ENCODE peak calls at places on chromosomes 6 and 20, in six cellular contexts. S, T, C, E, B and M are unnamed samples.
A peak's percentile ranks its signal among the peaks of the same experiment; 100 is the strongest.

GRCh38 chr6:82143041-82143481 is 104.5 kb downstream of the IBTK start:
- DNase-seq in S (no peak), E (no peak), T (no peak), B (no peak), C (no peak), M (no peak)

GRCh38 chr6:97177905-97178304 is 105.1 kb downstream of the MMS22L start:
- DNase-seq in T (no peak), B (no peak), C (no peak), S (no peak), E (no peak), M (no peak)

GRCh38 chr20:38870733-38871559 is 55.3 kb upstream of the FAM83D start:
- DNase-seq in C (peak; percentile 25), B (no peak), T (no peak), E (peak; percentile 50), S (no peak), M (no peak)

GRCh38 chr6:114862809-114863208 is 520.0 kb upstream of the HS3ST5 start:
- DNase-seq in S (no peak), C (no peak), B (no peak), E (no peak), T (no peak), M (no peak)

GRCh38 chr6:47056832-47057231 is 14.7 kb upstream of the ADGRF1 start:
- DNase-seq in S (no peak), C (no peak), B (no peak), T (no peak), E (no peak), M (no peak)

GRCh38 chr6:18263561-18264337 is 581 bp downstream of the DEK start:
- DNase-seq in E (no peak), T (peak; percentile 91), B (peak; percentile 86), S (peak; percentile 76), C (no peak), M (no peak)

GRCh38 chr6:39029156-39030011 is 19.2 kb upstream of the GLP1R start:
- DNase-seq in B (no peak), S (no peak), C (peak; percentile 24), E (no peak), T (no peak), M (no peak)

GRCh38 chr6:37517411-37517812 is 17.7 kb upstream of the CCDC167 start:
- DNase-seq in C (peak; percentile 73), B (no peak), E (peak; percentile 76), T (no peak), S (no peak), M (no peak)

GRCh38 chr6:47245745-47246371 is 63.8 kb downstream of the TNFRSF21 start:
- DNase-seq in B (no peak), S (no peak), T (no peak), E (no peak), C (no peak), M (no peak)

GRCh38 chr6:103617642-103618041 is 1242.1 kb downstream of the HACE1 start:
- DNase-seq in S (no peak), B (no peak), E (no peak), T (no peak), C (no peak), M (no peak)

GRCh38 chr20:50546729-50547314 is 36.6 kb downstream of the PTPN1 start:
- DNase-seq in T (no peak), C (no peak), S (no peak), E (no peak), B (no peak), M (no peak)

GRCh38 chr6:41200296-41200900 is 551 bp downstream of the TREML2 start:
- DNase-seq in S (peak; percentile 7), E (peak; percentile 18), T (no peak), C (peak; percentile 26), B (no peak), M (no peak)

GRCh38 chr20:25484224-25484846 is 76.9 kb downstream of the GINS1 start:
- DNase-seq in B (no peak), C (no peak), T (no peak), E (no peak), S (no peak), M (no peak)

GRCh38 chr6:151096255-151096612 is 143.5 kb upstream of the AKAP12 start:
- DNase-seq in S (no peak), E (no peak), B (no peak), T (no peak), C (no peak), M (no peak)

GRCh38 chr6:15322781-15323536 is 77.1 kb downstream of the JARID2 start:
- DNase-seq in T (no peak), E (no peak), S (no peak), C (no peak), B (no peak), M (peak; percentile 13)

GRCh38 chr6:104606361-104606760 is 253.4 kb downstream of the HACE1 start:
- DNase-seq in E (no peak), C (no peak), B (no peak), T (no peak), S (no peak), M (no peak)

GRCh38 chr6:63466242-63466733 is 106.0 kb upstream of the LOC128125822 start:
- DNase-seq in T (no peak), B (no peak), C (no peak), S (no peak), E (no peak), M (no peak)

GRCh38 chr20:62377615-62378085 is 9.3 kb upstream of the RPS21 start:
- DNase-seq in E (no peak), T (peak; percentile 89), S (peak; percentile 58), B (peak; percentile 88), C (no peak), M (no peak)
- H3K27ac ChIP-seq in E (no peak overlapping the region), T (no peak overlapping the region), S (no peak overlapping the region), B (peak overlapping the region; percentile 81), C (no peak overlapping the region), M (peak overlapping the region; percentile 49)

GRCh38 chr6:124560836-124561585 is 401.2 kb upstream of the RNF217 start:
- DNase-seq in C (no peak), S (no peak), T (no peak), B (no peak), E (no peak), M (no peak)
- H3K27ac ChIP-seq in C (no peak overlapping the region), S (no peak overlapping the region), T (no peak overlapping the region), B (no peak overlapping the region), E (no peak overlapping the region), M (no peak overlapping the region)

DNA sequence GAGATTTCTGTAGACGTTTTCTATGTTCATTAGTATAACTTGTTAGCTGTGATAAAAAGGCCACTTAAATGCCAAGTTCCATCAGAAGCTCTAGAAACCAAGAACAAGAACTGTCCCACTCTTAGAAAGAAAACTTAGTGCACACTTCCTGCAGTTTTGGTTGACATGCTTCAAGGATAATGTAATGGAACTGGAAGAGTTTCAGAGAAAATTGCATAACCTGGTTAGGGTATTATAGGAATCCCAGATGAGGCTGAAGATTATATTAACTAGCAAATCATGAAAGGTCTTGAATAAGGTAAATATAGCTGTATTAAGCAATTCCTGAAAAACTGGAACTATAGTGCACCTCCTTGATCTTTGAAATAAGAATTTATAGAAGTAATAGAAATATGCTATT is 1.8 kb upstream of the PHACTR2 start:
- DNase-seq in C (no peak), B (no peak), S (no peak), E (no peak), T (no peak), M (no peak)
- H3K27ac ChIP-seq in C (no peak overlapping the region), B (no peak overlapping the region), S (no peak overlapping the region), E (no peak overlapping the region), T (no peak overlapping the region), M (no peak overlapping the region)

DNA sequence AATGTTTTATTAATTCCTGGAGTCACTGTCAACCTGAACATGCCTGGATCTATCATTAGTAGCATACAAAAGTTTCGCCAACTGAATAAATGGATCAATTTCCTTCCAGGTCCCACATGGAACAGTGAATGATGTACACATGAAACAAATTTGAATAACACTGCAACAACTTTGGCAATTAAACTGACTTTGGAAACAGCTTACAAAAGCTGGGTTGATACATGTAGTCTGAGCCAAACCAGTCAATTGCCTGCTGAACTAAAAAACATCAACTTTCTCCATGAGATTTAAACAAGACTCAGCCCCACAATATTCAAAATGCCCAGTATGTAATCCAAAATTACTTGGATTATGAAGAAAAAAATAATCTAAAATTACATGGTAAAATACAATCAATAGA is 90.1 kb upstream of the HMGCLL1 start:
- DNase-seq in C (no peak), E (no peak), B (no peak), T (no peak), S (no peak), M (no peak)
- H3K27ac ChIP-seq in C (no peak overlapping the region), E (no peak overlapping the region), B (no peak overlapping the region), T (no peak overlapping the region), S (no peak overlapping the region), M (no peak overlapping the region)

GRCh38 chr6:109454483-109455160 is 950 bp downstream of the MICAL1 start:
- DNase-seq in E (peak; percentile 72), B (peak; percentile 77), S (peak; percentile 58), T (no peak), C (peak; percentile 63), M (no peak)
- H3K27ac ChIP-seq in E (peak overlapping the region; percentile 97), B (peak overlapping the region; percentile 74), S (peak overlapping the region; percentile 83), T (no peak overlapping the region), C (peak overlapping the region; percentile 91), M (peak overlapping the region; percentile 92)

DNA sequence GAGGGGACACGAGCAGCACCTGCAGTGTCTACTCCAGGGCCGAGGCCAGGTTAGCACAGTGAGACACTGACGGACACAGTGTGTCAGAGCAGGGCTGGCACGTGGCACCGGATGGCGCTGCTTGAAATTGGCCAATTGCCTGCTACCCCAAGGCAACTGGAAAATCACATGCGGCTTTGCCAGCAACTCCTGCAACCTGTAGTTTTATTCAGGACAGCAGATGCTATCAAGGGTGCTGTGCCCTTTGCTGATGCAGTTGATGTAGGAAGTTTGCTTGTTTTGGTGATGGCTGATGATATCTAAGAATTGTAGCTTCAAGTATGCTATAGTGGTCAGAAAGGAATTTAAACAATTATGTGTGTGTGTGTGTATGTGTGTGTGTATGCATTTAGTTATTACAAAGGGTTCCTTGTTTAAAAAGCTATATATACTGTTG is 25.9 kb downstream of the RIN2 start:
- DNase-seq in B (peak; percentile 57), S (no peak), E (no peak), T (no peak), C (no peak), M (no peak)
- H3K27ac ChIP-seq in B (no peak overlapping the region), S (no peak overlapping the region), E (no peak overlapping the region), T (no peak overlapping the region), C (no peak overlapping the region), M (no peak overlapping the region)

GRCh38 chr6:25314776-25315175 is 35.6 kb downstream of the CARMIL1 start:
- DNase-seq in B (no peak), S (no peak), E (no peak), C (no peak), T (no peak), M (no peak)

GRCh38 chr6:25316626-25317025 is 37.5 kb downstream of the CARMIL1 start:
- DNase-seq in S (no peak), C (no peak), T (no peak), B (no peak), E (no peak), M (no peak)

GRCh38 chr6:25315194-25315593 is 36.0 kb downstream of the CARMIL1 start:
- DNase-seq in S (no peak), B (no peak), C (no peak), E (no peak), T (no peak), M (no peak)

GRCh38 chr6:25318589-25318988 is 39.4 kb downstream of the CARMIL1 start:
- DNase-seq in S (no peak), C (no peak), T (no peak), E (no peak), B (no peak), M (no peak)

GRCh38 chr6:25315778-25316177 is 36.6 kb downstream of the CARMIL1 start:
- DNase-seq in S (no peak), T (no peak), C (no peak), E (no peak), B (no peak), M (no peak)
- H3K27ac ChIP-seq in S (no peak overlapping the region), T (peak overlapping the region; percentile 89), C (no peak overlapping the region), E (no peak overlapping the region), B (no peak overlapping the region), M (no peak overlapping the region)